ENCODE peak calls at places on chromosome 1, in six cellular contexts. One of them, this sample, is unnamed.

GRCh38 chr1:200095057-200095577 is 67.6 kb downstream of the NR5A2 start:
- DNase-seq in GM06990: no peak
- DNase-seq in bronchial epithelial cell: peak
- DNase-seq in upper lobe of right lung: no peak
- DNase-seq in A549: no peak
- DNase-seq in astrocyte: no peak
- DNase-seq in this sample: no peak

GRCh38 chr1:210586785-210587184 is 258.1 kb downstream of the HHAT start:
- DNase-seq in GM06990: no peak
- DNase-seq in bronchial epithelial cell: no peak
- DNase-seq in upper lobe of right lung: no peak
- DNase-seq in A549: no peak
- DNase-seq in astrocyte: no peak
- DNase-seq in this sample: no peak

GRCh38 chr1:9338354-9339250 is 45.9 kb downstream of the SPSB1 start:
- DNase-seq in GM06990: no peak
- DNase-seq in bronchial epithelial cell: no peak
- DNase-seq in upper lobe of right lung: no peak
- DNase-seq in A549: no peak
- DNase-seq in astrocyte: no peak
- DNase-seq in this sample: no peak

GRCh38 chr1:220828211-220828553 is 41.5 kb downstream of the MTARC1 start:
- DNase-seq in GM06990: no peak
- DNase-seq in bronchial epithelial cell: no peak
- DNase-seq in upper lobe of right lung: no peak
- DNase-seq in A549: no peak
- DNase-seq in astrocyte: no peak
- DNase-seq in this sample: no peak

GRCh38 chr1:167629681-167630567 is at the start of gene RCSD1:
- DNase-seq in GM06990: peak
- DNase-seq in bronchial epithelial cell: no peak
- DNase-seq in upper lobe of right lung: peak
- DNase-seq in A549: no peak
- DNase-seq in astrocyte: no peak
- DNase-seq in this sample: no peak

GRCh38 chr1:109801791-109802135 is 38.0 kb upstream of the EPS8L3 start:
- DNase-seq in GM06990: no peak
- DNase-seq in bronchial epithelial cell: no peak
- DNase-seq in upper lobe of right lung: no peak
- DNase-seq in A549: no peak
- DNase-seq in astrocyte: no peak
- DNase-seq in this sample: no peak

GRCh38 chr1:61641578-61642336 is 83.2 kb downstream of the TM2D1 start:
- DNase-seq in GM06990: peak
- DNase-seq in bronchial epithelial cell: peak
- DNase-seq in upper lobe of right lung: peak
- DNase-seq in A549: peak
- DNase-seq in astrocyte: peak
- DNase-seq in this sample: peak

GRCh38 chr1:41418868-41419583 is 57.8 kb downstream of the FOXO6 start:
- DNase-seq in GM06990: no peak
- DNase-seq in bronchial epithelial cell: peak
- DNase-seq in upper lobe of right lung: peak
- DNase-seq in A549: peak
- DNase-seq in astrocyte: peak
- DNase-seq in this sample: peak

GRCh38 chr1:93641527-93641926 is 40.1 kb downstream of the BCAR3 start:
- DNase-seq in GM06990: no peak
- DNase-seq in bronchial epithelial cell: no peak
- DNase-seq in upper lobe of right lung: no peak
- DNase-seq in A549: no peak
- DNase-seq in astrocyte: peak
- DNase-seq in this sample: no peak

DNA sequence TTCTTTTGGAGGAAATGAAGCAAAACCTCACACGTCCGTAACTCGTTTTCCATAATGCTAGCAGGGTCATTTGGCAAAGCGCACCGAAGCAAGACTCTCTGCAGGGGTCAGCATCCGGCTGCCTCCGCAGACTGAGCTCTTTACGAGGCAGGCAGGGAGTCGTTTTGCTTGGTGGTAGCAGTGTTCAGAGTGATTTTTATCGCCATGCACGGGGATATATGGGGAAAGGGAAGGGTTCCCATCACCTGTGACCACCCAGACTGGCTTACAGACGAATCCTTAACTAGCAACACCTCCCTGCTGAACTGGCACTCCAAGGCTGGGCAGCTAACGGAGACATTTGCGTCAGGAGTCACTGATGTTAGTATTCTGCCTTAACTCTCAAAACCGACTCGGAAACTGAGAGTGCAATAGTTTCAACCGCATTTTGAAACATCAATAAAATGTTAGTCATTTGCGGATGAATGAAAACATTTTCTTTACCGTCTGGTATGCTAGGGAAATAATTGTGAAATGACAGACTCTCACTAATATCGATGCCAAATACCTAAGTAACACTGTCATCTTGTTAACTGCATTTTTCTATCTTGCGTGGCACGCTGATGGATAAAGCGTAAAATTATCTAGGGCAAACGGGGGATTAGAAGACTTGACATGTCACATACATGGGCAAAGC is 2.2 kb upstream of the NEGR1 start:
- DNase-seq in GM06990: peak
- DNase-seq in bronchial epithelial cell: peak
- DNase-seq in upper lobe of right lung: peak
- DNase-seq in A549: no peak
- DNase-seq in astrocyte: peak
- DNase-seq in this sample: peak
- TF ChIP-seq CTCF in GM06990: no peak
- TF ChIP-seq CTCF in bronchial epithelial cell: no peak
- TF ChIP-seq CTCF in upper lobe of right lung: no peak
- TF ChIP-seq CTCF in A549: no peak
- TF ChIP-seq CTCF in astrocyte: no peak
- TF ChIP-seq CTCF in this sample: peak

DNA sequence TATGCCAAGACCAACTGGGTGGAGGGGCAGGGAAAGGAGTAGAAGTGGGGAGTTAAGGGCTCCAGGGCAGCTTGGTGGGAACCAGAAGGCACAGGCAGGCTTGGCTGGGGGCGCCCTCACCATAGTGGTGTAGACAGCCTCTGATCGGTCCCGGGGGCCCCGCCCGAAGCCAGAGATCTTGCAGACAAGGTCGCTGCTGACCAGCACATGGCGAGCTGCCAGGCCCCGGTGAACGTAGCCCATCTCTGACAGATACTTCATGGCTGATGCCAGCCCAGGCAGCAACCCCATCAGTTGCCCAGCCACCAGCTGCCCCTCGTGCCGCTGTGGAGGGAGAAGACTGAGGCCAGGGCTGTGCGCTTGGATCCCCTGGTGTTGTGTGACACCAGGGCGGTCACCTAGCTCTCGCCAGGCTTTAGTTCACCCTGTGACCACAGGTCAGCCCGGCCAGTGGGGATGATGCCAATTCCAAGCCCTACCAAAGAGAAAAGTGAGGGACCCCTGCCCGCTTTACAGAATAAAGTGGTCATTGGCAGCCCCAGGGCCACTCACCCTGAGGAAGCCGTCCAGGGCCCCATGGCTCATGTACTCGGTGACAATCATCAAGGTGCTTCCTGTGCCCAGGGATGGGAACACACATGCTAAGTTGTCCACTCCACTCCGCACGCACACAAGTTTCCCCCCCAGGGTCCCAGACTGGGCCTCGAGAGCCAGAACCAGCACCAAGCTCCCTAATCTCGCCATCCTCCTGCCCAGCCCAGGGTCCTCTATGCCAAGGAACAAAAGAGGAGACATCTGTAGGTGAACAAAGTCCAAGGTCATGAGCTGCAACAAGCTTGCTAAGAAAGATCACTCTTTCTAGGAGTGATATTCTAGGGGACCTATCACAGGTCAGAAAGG is 28.2 kb downstream of the CDCA8 start:
- DNase-seq in GM06990: no peak
- DNase-seq in bronchial epithelial cell: no peak
- DNase-seq in upper lobe of right lung: no peak
- DNase-seq in A549: no peak
- DNase-seq in astrocyte: no peak
- DNase-seq in this sample: no peak
- TF ChIP-seq CTCF in GM06990: no peak
- TF ChIP-seq CTCF in bronchial epithelial cell: no peak
- TF ChIP-seq CTCF in upper lobe of right lung: no peak
- TF ChIP-seq CTCF in A549: no peak
- TF ChIP-seq CTCF in astrocyte: no peak
- TF ChIP-seq CTCF in this sample: no peak

DNA sequence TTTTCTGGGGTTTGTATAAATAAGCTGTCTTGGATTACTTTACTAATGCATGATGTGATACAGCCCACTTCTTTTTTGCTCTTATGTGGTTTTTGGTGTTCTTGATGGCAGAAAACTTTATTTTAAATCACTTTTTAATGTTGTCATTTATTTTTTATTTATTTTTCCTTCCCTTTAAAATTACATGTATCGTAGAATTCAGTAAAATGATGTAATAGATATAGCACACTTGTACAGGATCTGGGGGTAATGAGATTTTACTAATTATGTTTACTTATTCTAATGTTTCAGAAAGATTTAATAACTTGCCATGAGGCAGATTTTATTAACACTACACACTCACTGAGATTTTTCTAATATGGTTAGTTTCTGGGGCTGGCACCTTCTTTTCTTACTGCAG is 701 bp upstream of the B3GALT2 start:
- DNase-seq in GM06990: no peak
- DNase-seq in bronchial epithelial cell: no peak
- DNase-seq in upper lobe of right lung: no peak
- DNase-seq in A549: no peak
- DNase-seq in astrocyte: no peak
- DNase-seq in this sample: no peak
- TF ChIP-seq CTCF in GM06990: no peak
- TF ChIP-seq CTCF in bronchial epithelial cell: no peak
- TF ChIP-seq CTCF in upper lobe of right lung: no peak
- TF ChIP-seq CTCF in A549: no peak
- TF ChIP-seq CTCF in astrocyte: no peak
- TF ChIP-seq CTCF in this sample: no peak

DNA sequence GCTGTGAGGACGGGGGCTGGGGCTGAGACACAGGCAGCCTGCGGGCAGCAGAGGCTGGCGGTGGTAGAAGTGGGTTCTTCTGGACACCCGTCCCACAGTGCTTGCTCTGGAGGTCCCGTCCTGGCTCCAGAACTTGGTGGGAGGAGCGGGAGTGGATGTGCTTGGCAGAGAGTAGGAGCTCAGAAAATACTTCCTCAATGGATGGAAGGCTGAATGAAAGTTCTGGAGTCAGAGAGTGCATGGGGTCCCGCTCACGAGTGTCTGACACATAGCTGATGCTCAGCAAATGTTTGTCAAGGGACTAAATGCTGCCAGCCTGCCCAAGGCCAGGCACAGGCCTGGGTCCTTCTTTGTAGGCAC is 13.4 kb upstream of the NES start:
- DNase-seq in GM06990: no peak
- DNase-seq in bronchial epithelial cell: no peak
- DNase-seq in upper lobe of right lung: no peak
- DNase-seq in A549: no peak
- DNase-seq in astrocyte: no peak
- DNase-seq in this sample: no peak
- TF ChIP-seq CTCF in GM06990: no peak
- TF ChIP-seq CTCF in bronchial epithelial cell: no peak
- TF ChIP-seq CTCF in upper lobe of right lung: no peak
- TF ChIP-seq CTCF in A549: no peak
- TF ChIP-seq CTCF in astrocyte: no peak
- TF ChIP-seq CTCF in this sample: no peak

GRCh38 chr1:201480231-201481003 is 11.4 kb upstream of the PHLDA3 start:
- DNase-seq in GM06990: peak
- DNase-seq in bronchial epithelial cell: peak
- DNase-seq in upper lobe of right lung: peak
- DNase-seq in A549: peak
- DNase-seq in astrocyte: no peak
- DNase-seq in this sample: no peak
- TF ChIP-seq CTCF in GM06990: no peak
- TF ChIP-seq CTCF in bronchial epithelial cell: no peak
- TF ChIP-seq CTCF in upper lobe of right lung: no peak
- TF ChIP-seq CTCF in A549: no peak
- TF ChIP-seq CTCF in astrocyte: no peak
- TF ChIP-seq CTCF in this sample: no peak